ENCODE peak calls at places on chromosomes 12 and 14, in nine cellular contexts. T, H, Z, G, N, E, R, L and X are unnamed samples.

GRCh38 chr12:108634225-108634795 is 616 bp upstream of the SELPLG start:
- DNase-seq in T (no peak), H (no peak), Z (no peak), G (no peak), N (no peak), E (no peak), R (no peak), L (peak; percentile 66), X (no peak)

GRCh38 chr14:74980398-74980745 is 22.3 kb upstream of the EIF2B2 start:
- DNase-seq in T (no peak), H (no peak), Z (no peak), G (peak; percentile 36), N (no peak), E (no peak), R (no peak), L (no peak), X (no peak)

GRCh38 chr12:82461851-82462250 is 103.5 kb downstream of the METTL25 start:
- DNase-seq in T (no peak), H (no peak), Z (no peak), G (peak; percentile 10), N (no peak), E (no peak), R (peak; percentile 12), L (no peak), X (no peak)

GRCh38 chr12:119180380-119181040 is 1.8 kb downstream of the HSPB8 start:
- DNase-seq in T (no peak), H (peak; percentile 90), Z (peak; percentile 68), G (peak; percentile 44), N (peak; percentile 85), E (no peak), R (peak; percentile 66), L (no peak), X (peak; percentile 92)

GRCh38 chr12:84572186-84572585 is 340.4 kb downstream of the SLC6A15 start:
- DNase-seq in T (no peak), H (no peak), Z (no peak), G (peak; percentile 12), N (no peak), E (no peak), R (no peak), L (no peak), X (no peak)

GRCh38 chr14:69460093-69460701 is 24.3 kb upstream of the PLEKHD1 start:
- DNase-seq in T (peak; percentile 54), H (peak; percentile 77), Z (peak; percentile 94), G (peak; percentile 92), N (peak; percentile 95), E (no peak), R (peak; percentile 95), L (peak; percentile 79), X (peak; percentile 87)

GRCh38 chr14:44529026-44529425 is 21.9 kb upstream of the FSCB start:
- DNase-seq in T (no peak), H (no peak), Z (no peak), G (no peak), N (peak; percentile 0), E (no peak), R (no peak), L (no peak), X (no peak)

GRCh38 chr12:25755681-25756260 is 202.7 kb upstream of the LMNTD1 start:
- DNase-seq in T (no peak), H (no peak), Z (no peak), G (peak; percentile 26), N (no peak), E (no peak), R (peak; percentile 35), L (no peak), X (no peak)

GRCh38 chr14:72708708-72709475 is 185.0 kb downstream of the DPF3 start:
- DNase-seq in T (no peak), H (no peak), Z (peak; percentile 7), G (no peak), N (no peak), E (no peak), R (no peak), L (no peak), X (no peak)
- TF ChIP-seq CTCF in T (peak; percentile 10), H (no peak), Z (no peak), G (no peak), N (no peak), E (no peak), R (no peak), L (no peak), X (no peak)

DNA sequence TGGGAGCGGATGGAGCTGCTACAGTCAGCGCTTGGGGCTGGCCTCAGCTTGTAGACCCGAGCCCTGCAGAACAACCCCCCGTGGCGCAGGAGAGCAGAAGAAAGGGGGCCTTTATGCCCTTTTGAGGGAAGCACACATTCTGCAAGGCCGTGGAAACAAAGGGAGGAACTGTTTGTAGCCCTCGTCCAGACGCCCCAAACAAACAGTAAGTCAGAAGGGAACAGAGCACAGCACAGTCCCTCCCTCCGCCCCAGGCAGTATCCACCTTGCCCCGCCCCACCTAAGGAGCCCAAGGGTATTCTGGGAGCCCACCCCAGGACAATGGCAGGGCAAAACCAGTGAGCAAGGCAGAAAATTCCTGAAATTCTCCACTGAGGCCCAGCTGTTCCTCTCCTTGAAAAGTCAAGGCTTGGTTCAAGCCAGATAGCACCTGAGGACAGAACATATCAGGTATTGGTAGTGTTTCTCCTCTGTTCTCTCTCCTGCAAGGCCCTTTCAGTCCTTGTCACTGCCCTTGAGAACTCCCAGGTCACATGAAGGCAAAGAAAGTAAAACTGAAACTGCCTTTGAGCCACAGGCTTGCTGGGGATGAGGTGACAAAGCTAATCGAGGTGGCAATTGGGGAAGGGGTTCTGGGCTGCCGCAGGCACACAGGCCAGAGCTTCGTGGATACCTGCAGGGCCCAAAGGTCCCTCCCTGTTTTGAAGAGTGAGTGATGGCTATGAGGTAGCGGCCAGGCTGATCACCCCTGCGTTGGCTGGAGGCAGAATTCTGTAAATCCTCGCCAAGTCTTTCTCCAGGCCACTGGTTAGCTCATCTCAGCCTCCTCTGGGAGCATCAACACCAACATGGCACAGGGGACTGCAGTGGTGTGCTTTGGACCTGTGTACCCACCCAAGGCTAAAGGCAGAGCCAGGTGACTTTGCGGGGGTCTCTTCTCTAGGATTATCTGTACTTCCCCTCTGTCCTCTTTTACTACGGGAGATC is 499 bp downstream of the DGLUCY start:
- DNase-seq in T (peak; percentile 60), H (peak; percentile 69), Z (peak; percentile 65), G (peak; percentile 81), N (peak; percentile 70), E (no peak), R (peak; percentile 43), L (peak; percentile 83), X (peak; percentile 95)
- H3K4me3 ChIP-seq in T (peak overlapping the region; percentile 43), H (peak overlapping the region; percentile 66), Z (peak overlapping the region; percentile 66), G (peak overlapping the region; percentile 60), N (peak overlapping the region; percentile 76), E (peak overlapping the region; percentile 84), R (peak overlapping the region; percentile 68), L (peak overlapping the region; percentile 86), X (peak overlapping the region; percentile 48)

GRCh38 chr14:103502877-103503276 is 19.8 kb downstream of the CKB start:
- DNase-seq in T (no peak), H (peak; percentile 8), Z (no peak), G (no peak), N (no peak), E (no peak), R (no peak), L (no peak), X (peak; percentile 46)

GRCh38 chr14:103499709-103500108 is 22.9 kb downstream of the CKB start:
- DNase-seq in T (no peak), H (no peak), Z (no peak), G (no peak), N (no peak), E (no peak), R (no peak), L (no peak), X (no peak)

GRCh38 chr14:103501921-103502669 is 20.5 kb downstream of the CKB start:
- DNase-seq in T (no peak), H (peak; percentile 27), Z (no peak), G (no peak), N (no peak), E (no peak), R (no peak), L (no peak), X (no peak)

GRCh38 chr14:103501041-103501870 is 21.4 kb downstream of the CKB start:
- DNase-seq in T (no peak), H (peak; percentile 46), Z (no peak), G (no peak), N (no peak), E (no peak), R (no peak), L (no peak), X (peak; percentile 79)

DNA sequence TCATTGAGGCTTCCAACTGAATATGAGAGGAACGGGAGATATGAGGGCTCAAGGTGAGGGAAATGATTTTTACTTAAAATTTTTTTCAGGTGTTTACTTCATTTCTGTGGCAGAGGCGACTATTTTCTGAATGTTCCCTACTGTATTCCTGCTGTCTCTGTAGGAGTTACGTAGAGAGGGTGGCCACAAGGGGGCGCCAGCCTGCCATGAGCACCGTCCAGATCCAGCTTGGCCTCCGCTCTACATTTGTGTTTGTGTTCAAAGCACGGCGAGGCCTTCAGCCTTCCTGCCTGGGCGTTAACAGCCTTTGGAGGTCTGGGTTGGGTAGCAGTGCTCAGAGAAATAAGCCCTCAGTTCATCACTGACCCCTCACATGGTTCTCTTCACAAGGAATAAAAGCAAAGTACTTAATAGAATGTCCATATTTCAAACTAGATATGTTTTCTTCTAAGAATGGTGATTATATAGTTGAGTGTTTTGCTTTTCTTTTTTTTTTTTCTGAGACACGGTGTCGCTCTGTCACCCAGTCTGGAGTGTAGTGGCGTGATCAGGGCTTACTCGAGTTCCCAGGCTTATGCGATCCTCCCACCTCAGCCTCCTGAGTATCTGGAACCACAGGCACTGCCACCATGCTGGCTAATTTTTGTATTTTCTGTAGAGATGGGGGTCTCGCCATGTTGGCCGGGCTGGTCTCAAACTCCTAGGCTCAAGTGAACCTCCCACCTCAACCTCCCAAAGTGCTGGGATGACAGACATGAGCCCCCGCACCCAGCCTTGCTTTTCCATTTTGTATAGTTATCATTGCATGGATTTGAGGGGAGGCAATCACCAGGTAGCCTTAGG is 22.3 kb downstream of the CKB start:
- DNase-seq in T (peak; percentile 88), H (peak; percentile 96), Z (peak; percentile 84), G (peak; percentile 93), N (peak; percentile 89), E (peak; percentile 72), R (peak; percentile 81), L (peak; percentile 80), X (peak; percentile 98)
- TF ChIP-seq CTCF in T (peak; percentile 90), H (peak; percentile 92), Z (peak; percentile 96), G (peak; percentile 95), N (peak; percentile 89), E (peak; percentile 95), R (peak; percentile 87), L (peak; percentile 99), X (peak; percentile 70)

GRCh38 chr12:71686658-71687025 is 760 bp downstream of the TMEM19 start:
- DNase-seq in T (no peak), H (no peak), Z (peak; percentile 60), G (peak; percentile 21), N (peak; percentile 25), E (no peak), R (peak; percentile 19), L (peak; percentile 14), X (no peak)

GRCh38 chr12:71685312-71685906 is 473 bp upstream of the TMEM19 start:
- DNase-seq in T (peak; percentile 24), H (no peak), Z (no peak), G (no peak), N (no peak), E (no peak), R (no peak), L (no peak), X (no peak)

GRCh38 chr12:71685961-71686657 is at the start of gene TMEM19:
- DNase-seq in T (peak; percentile 90), H (peak; percentile 94), Z (peak; percentile 86), G (peak; percentile 93), N (peak; percentile 89), E (peak; percentile 46), R (peak; percentile 86), L (peak; percentile 94), X (peak; percentile 83)

GRCh38 chr12:71691504-71692129 is 5.7 kb downstream of the TMEM19 start:
- DNase-seq in T (peak; percentile 22), H (no peak), Z (no peak), G (no peak), N (no peak), E (no peak), R (no peak), L (peak; percentile 57), X (no peak)

GRCh38 chr12:71688961-71689570 is 3.2 kb downstream of the TMEM19 start:
- DNase-seq in T (no peak), H (no peak), Z (no peak), G (no peak), N (peak; percentile 22), E (no peak), R (no peak), L (peak; percentile 27), X (no peak)
- H3K4me3 ChIP-seq in T (no peak overlapping the region), H (no peak overlapping the region), Z (no peak overlapping the region), G (no peak overlapping the region), N (no peak overlapping the region), E (no peak overlapping the region), R (no peak overlapping the region), L (peak overlapping the region; percentile 94), X (no peak overlapping the region)